ENCODE peak calls at places on chromosome 3, in seven cellular contexts. N, B, K, U, V, R and H are unnamed samples. For H3K36me3, the result is how much of the 10 kb centered on the place peaks cover.

GRCh38 chr3:153210660-153211059 is 48.6 kb downstream of the RAP2B start:
- DNase-seq in N (no peak), B (no peak), K (peak), U (no peak), V (no peak), R (no peak), H (no peak)

GRCh38 chr3:146701246-146701645 is 96.1 kb upstream of the PLSCR5 start:
- DNase-seq in N (no peak), B (no peak), K (no peak), U (no peak), V (no peak), R (no peak), H (no peak)

GRCh38 chr3:57840445-57840844 is 84.3 kb downstream of the SLMAP start:
- DNase-seq in N (no peak), B (no peak), K (no peak), U (no peak), V (no peak), R (no peak), H (no peak)

GRCh38 chr3:172520332-172520831 is 2.8 kb downstream of the TNFSF10 start:
- DNase-seq in N (no peak), B (no peak), K (peak), U (no peak), V (peak), R (no peak), H (peak)

GRCh38 chr3:40723078-40723660 is 198.4 kb downstream of the ZNF621 start:
- DNase-seq in N (no peak), B (no peak), K (no peak), U (no peak), V (no peak), R (no peak), H (no peak)

GRCh38 chr3:113158210-113158609 is 53.1 kb upstream of the BOC start:
- DNase-seq in N (no peak), B (no peak), K (no peak), U (no peak), V (no peak), R (no peak), H (no peak)

GRCh38 chr3:149547954-149548728 is 73.6 kb downstream of the TM4SF4 start:
- DNase-seq in N (no peak), B (peak), K (peak), U (no peak), V (peak), R (peak), H (no peak)

GRCh38 chr3:22960326-22960984 is 242.7 kb upstream of the UBE2E2 start:
- DNase-seq in N (peak), B (peak), K (peak), U (no peak), V (no peak), R (peak), H (peak)

GRCh38 chr3:47780727-47781325 is 867 bp downstream of the SMARCC1 start:
- DNase-seq in N (no peak), B (no peak), K (peak), U (no peak), V (no peak), R (peak), H (peak)

GRCh38 chr3:156483961-156484787 is 70.7 kb downstream of the SSR3 start:
- DNase-seq in N (peak), B (no peak), K (peak), U (no peak), V (no peak), R (no peak), H (peak)

GRCh38 chr3:23836536-23837230 is 30.9 kb downstream of the UBE2E1 start:
- DNase-seq in N (no peak), B (no peak), K (no peak), U (no peak), V (no peak), R (no peak), H (no peak)

GRCh38 chr3:180306691-180307090 is 270.0 kb upstream of the PEX5L start:
- DNase-seq in N (no peak), B (no peak), K (no peak), U (no peak), V (no peak), R (no peak), H (no peak)

GRCh38 chr3:72888546-72889309 is 882 bp downstream of the GXYLT2 start:
- DNase-seq in N (no peak), B (no peak), K (peak), U (no peak), V (no peak), R (peak), H (peak)

GRCh38 chr3:194065119-194065392 is 70.9 kb upstream of the HES1 start:
- DNase-seq in N (no peak), B (no peak), K (no peak), U (no peak), V (no peak), R (no peak), H (no peak)

GRCh38 chr3:52333869-52334557 is 17.9 kb downstream of the DNAH1 start:
- DNase-seq in N (no peak), B (no peak), K (no peak), U (no peak), V (no peak), R (peak), H (no peak)

GRCh38 chr3:154273381-154273780 is 50.9 kb downstream of the DHX36 start:
- DNase-seq in N (no peak), B (no peak), K (no peak), U (no peak), V (no peak), R (no peak), H (no peak)
- H3K36me3 ChIP-seq in N (under half), B (under half), K (under half), U (half or more), V (half or more), R (under half), H (under half)

DNA sequence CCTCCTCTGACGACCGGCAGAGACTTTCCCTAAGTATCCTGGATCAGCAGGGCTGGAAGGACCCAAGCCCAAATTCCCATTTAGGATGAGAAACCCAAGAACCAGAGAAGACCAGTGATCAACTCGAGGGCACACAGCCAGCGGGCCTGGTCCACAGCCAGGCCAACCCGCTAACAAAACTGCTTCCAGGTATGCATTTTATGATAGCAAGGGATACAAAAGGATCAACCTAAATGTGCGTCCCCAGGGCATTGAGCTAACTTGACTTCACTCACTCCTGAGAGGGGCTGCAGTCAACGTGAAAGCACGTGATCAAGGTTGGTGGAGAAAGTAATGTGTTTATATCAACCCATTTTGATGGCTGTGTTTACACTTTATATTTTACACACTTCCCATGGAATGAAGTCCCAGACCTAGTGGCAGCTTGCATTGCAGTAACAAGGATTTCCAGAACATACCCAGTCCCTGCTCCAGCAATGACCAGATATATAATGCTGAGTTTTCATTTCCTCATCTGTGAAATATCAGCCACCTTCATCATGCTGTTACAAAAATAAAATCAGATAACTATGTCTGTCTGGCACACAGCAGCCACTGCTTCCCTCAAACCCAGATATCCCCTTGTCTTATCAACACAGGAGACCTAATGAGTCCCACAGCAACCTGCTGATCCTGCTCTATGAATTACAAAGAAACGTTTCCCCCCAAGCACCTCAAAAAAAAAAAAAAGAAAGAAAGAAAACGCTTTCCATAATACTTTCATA is 2.1 kb downstream of the KLHL6 start:
- DNase-seq in N (no peak), B (no peak), K (no peak), U (no peak), V (no peak), R (no peak), H (peak)
- H3K36me3 ChIP-seq in N (under half), B (under half), K (under half), U (under half), V (under half), R (under half), H (under half)

GRCh38 chr3:130679218-130679617 is 67.4 kb downstream of the PIK3R4 start:
- DNase-seq in N (no peak), B (no peak), K (no peak), U (no peak), V (no peak), R (no peak), H (no peak)
- H3K36me3 ChIP-seq in N (under half), B (under half), K (under half), U (half or more), V (half or more), R (under half), H (under half)

GRCh38 chr3:114672692-114673447 is 379.0 kb downstream of the TIGIT start:
- DNase-seq in N (no peak), B (no peak), K (no peak), U (no peak), V (no peak), R (no peak), H (no peak)
- H3K36me3 ChIP-seq in N (under half), B (under half), K (under half), U (under half), V (under half), R (under half), H (under half)

DNA sequence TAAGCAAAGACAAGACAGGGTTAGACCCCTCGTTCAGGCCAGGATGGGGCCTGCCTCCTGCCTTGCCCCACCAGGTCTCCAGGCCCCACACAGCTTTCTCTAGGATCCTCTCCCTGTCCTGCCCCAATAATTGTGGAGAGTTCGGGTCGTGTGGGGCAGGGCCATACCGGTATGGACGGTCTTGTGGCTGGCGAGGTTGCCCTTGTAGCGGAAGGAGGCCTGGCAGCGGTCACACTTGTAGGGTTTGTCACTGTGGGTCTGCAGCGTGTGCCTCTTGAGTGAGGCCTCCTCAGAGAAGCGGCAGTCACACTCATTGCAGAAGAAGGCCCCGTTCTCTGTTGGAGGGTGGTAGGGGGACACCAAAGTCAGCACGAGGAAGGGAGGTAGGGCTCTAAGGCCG is 18.7 kb downstream of the BCL6 start:
- DNase-seq in N (no peak), B (no peak), K (no peak), U (no peak), V (no peak), R (no peak), H (no peak)
- H3K36me3 ChIP-seq in N (under half), B (under half), K (half or more), U (half or more), V (under half), R (half or more), H (under half)

GRCh38 chr3:13073042-13073906 is at the start of gene IQSEC1:
- DNase-seq in N (no peak), B (peak), K (no peak), U (peak), V (no peak), R (no peak), H (no peak)
- H3K36me3 ChIP-seq in N (under half), B (under half), K (under half), U (under half), V (under half), R (under half), H (under half)

GRCh38 chr3:32147935-32148334 is 41.5 kb downstream of the GPD1L start:
- DNase-seq in N (no peak), B (no peak), K (peak), U (no peak), V (no peak), R (no peak), H (no peak)
- H3K36me3 ChIP-seq in N (under half), B (under half), K (under half), U (half or more), V (under half), R (under half), H (under half)

DNA sequence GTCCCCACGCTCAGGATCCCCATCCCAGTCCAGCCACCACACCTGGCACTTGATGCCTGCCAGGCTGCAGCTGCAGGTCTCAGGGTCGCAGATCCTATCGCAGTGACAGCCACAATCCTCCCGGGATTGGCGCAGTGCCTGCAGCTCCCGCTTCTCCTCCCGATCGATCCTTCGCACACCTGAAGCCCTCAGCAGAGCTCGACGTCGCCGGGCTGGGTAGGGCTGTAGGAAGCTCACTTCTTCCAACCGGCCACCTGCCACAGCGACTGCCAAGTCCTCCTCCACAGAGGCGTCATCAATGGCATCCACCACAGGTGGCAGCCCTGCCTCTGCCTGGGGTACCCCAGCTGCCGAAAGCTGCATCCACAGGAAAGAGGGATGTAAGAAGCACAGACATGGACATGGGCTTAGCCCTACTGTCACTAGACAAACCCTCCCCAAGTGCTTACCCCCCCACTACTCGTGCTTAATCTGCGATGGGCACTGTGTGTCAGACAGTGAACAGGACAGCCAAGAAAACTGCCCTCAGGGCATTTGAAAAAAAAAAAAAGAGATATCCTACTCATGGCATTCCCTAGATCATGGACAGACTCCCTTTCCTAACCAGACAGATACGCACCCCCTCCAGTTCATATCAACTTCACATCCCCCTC is 9.2 kb downstream of the CSRNP1 start:
- DNase-seq in N (no peak), B (no peak), K (no peak), U (no peak), V (no peak), R (no peak), H (no peak)
- H3K36me3 ChIP-seq in N (under half), B (under half), K (half or more), U (half or more), V (half or more), R (under half), H (under half)

GRCh38 chr3:121443456-121443855 is 102.3 kb downstream of the POLQ start:
- DNase-seq in N (no peak), B (no peak), K (peak), U (no peak), V (no peak), R (no peak), H (no peak)
- H3K36me3 ChIP-seq in N (under half), B (under half), K (under half), U (under half), V (under half), R (under half), H (under half)